ENCODE peak calls at places on chromosomes 13 and 19, in five cellular contexts. J, L, O, W and Q are unnamed samples.

GRCh38 chr13:33935969-33936368 is 118.0 kb downstream of the RFC3 start:
- DNase-seq in J (no peak), O (no peak), L (no peak), W (no peak), Q (no peak)

GRCh38 chr19:41705393-41706174 is 2.8 kb upstream of the CEACAM5 start:
- DNase-seq in L (peak), W (no peak), O (peak), J (no peak), Q (peak)

GRCh38 chr13:45932611-45933182 is 81.1 kb upstream of the SIAH3 start:
- DNase-seq in W (no peak), O (no peak), J (no peak), L (no peak), Q (no peak)

GRCh38 chr13:113771709-113772331 is 12.8 kb downstream of the TMEM255B start:
- DNase-seq in W (no peak), O (peak), L (no peak), J (no peak), Q (peak)

GRCh38 chr13:113013878-113014751 is 45.1 kb downstream of the MCF2L start:
- DNase-seq in W (no peak), J (no peak), L (no peak), O (no peak), Q (no peak)

GRCh38 chr13:99214232-99214631 is 13.6 kb downstream of the UBAC2 start:
- DNase-seq in L (no peak), W (no peak), J (no peak), O (no peak), Q (no peak)

GRCh38 chr13:97015661-97016350 is 21.5 kb upstream of the OXGR1 start:
- DNase-seq in L (peak), O (no peak), J (no peak), W (no peak), Q (peak)

GRCh38 chr13:59635591-59635990 is 528.1 kb downstream of the DIAPH3 start:
- DNase-seq in L (no peak), J (no peak), O (no peak), W (no peak), Q (no peak)

GRCh38 chr19:14337510-14337909 is 43.7 kb upstream of the ADGRE5 start:
- DNase-seq in W (no peak), L (peak), J (no peak), O (peak), Q (peak)

GRCh38 chr13:106464076-106464475 is 71.4 kb downstream of the EFNB2 start:
- DNase-seq in W (no peak), L (no peak), O (no peak), J (no peak), Q (no peak)